ENCODE peak calls at places on chromosomes 4 and X, in ten cellular contexts. One of them, this sample, is unnamed.

GRCh38 chr4:80388284-80388607 is 52.7 kb downstream of the CFAP299 start:
- DNase-seq in fibroblast of mammary gland: no peak
- DNase-seq in coronary artery: no peak
- DNase-seq in dorsolateral prefrontal cortex: no peak
- DNase-seq in stomach: no peak
- DNase-seq in pancreas: peak
- DNase-seq in tibial nerve: no peak
- DNase-seq in astrocyte of the cerebellum: no peak
- DNase-seq in PC-3: no peak
- DNase-seq in choroid plexus epithelial cell: no peak
- DNase-seq in this sample: no peak

GRCh38 chr4:142293536-142293935 is 552.6 kb downstream of the INPP4B start:
- DNase-seq in fibroblast of mammary gland: no peak
- DNase-seq in coronary artery: no peak
- DNase-seq in dorsolateral prefrontal cortex: no peak
- DNase-seq in stomach: no peak
- DNase-seq in pancreas: no peak
- DNase-seq in tibial nerve: no peak
- DNase-seq in astrocyte of the cerebellum: no peak
- DNase-seq in PC-3: peak
- DNase-seq in choroid plexus epithelial cell: peak
- DNase-seq in this sample: no peak

GRCh38 chr4:734075-734474 is 28.4 kb downstream of the PCGF3 start:
- DNase-seq in fibroblast of mammary gland: no peak
- DNase-seq in coronary artery: no peak
- DNase-seq in dorsolateral prefrontal cortex: no peak
- DNase-seq in stomach: no peak
- DNase-seq in pancreas: peak
- DNase-seq in tibial nerve: no peak
- DNase-seq in astrocyte of the cerebellum: no peak
- DNase-seq in PC-3: no peak
- DNase-seq in choroid plexus epithelial cell: no peak
- DNase-seq in this sample: no peak

GRCh38 chrX:149825424-149825823 is 43.7 kb downstream of the MAGEA9 start:
- DNase-seq in fibroblast of mammary gland: peak
- DNase-seq in coronary artery: no peak
- DNase-seq in dorsolateral prefrontal cortex: no peak
- DNase-seq in stomach: no peak
- DNase-seq in pancreas: no peak
- DNase-seq in tibial nerve: no peak
- DNase-seq in astrocyte of the cerebellum: no peak
- DNase-seq in PC-3: peak
- DNase-seq in choroid plexus epithelial cell: peak
- DNase-seq in this sample: no peak

GRCh38 chr4:140252144-140252741 is 98.3 kb upstream of the MAML3 start:
- DNase-seq in fibroblast of mammary gland: no peak
- DNase-seq in coronary artery: no peak
- DNase-seq in dorsolateral prefrontal cortex: no peak
- DNase-seq in stomach: peak
- DNase-seq in pancreas: no peak
- DNase-seq in tibial nerve: no peak
- DNase-seq in astrocyte of the cerebellum: no peak
- DNase-seq in PC-3: peak
- DNase-seq in choroid plexus epithelial cell: peak
- DNase-seq in this sample: peak

GRCh38 chr4:169811476-169811875 is 53.7 kb upstream of the HPF1 start:
- DNase-seq in fibroblast of mammary gland: peak
- DNase-seq in coronary artery: no peak
- DNase-seq in dorsolateral prefrontal cortex: no peak
- DNase-seq in stomach: no peak
- DNase-seq in pancreas: no peak
- DNase-seq in tibial nerve: no peak
- DNase-seq in astrocyte of the cerebellum: no peak
- DNase-seq in PC-3: no peak
- DNase-seq in choroid plexus epithelial cell: no peak
- DNase-seq in this sample: no peak

GRCh38 chr4:89598602-89599001 is 238.4 kb downstream of the SNCA start:
- DNase-seq in fibroblast of mammary gland: peak
- DNase-seq in coronary artery: no peak
- DNase-seq in dorsolateral prefrontal cortex: no peak
- DNase-seq in stomach: no peak
- DNase-seq in pancreas: no peak
- DNase-seq in tibial nerve: no peak
- DNase-seq in astrocyte of the cerebellum: no peak
- DNase-seq in PC-3: peak
- DNase-seq in choroid plexus epithelial cell: peak
- DNase-seq in this sample: no peak

GRCh38 chrX:9340619-9341304 is 124.1 kb upstream of the TBL1X start:
- DNase-seq in fibroblast of mammary gland: peak
- DNase-seq in coronary artery: no peak
- DNase-seq in dorsolateral prefrontal cortex: no peak
- DNase-seq in stomach: peak
- DNase-seq in pancreas: no peak
- DNase-seq in tibial nerve: peak
- DNase-seq in astrocyte of the cerebellum: no peak
- DNase-seq in PC-3: peak
- DNase-seq in choroid plexus epithelial cell: peak
- DNase-seq in this sample: peak

GRCh38 chr4:143407475-143407874 is 70.8 kb downstream of the GAB1 start:
- DNase-seq in fibroblast of mammary gland: no peak
- DNase-seq in coronary artery: no peak
- DNase-seq in dorsolateral prefrontal cortex: no peak
- DNase-seq in stomach: no peak
- DNase-seq in pancreas: no peak
- DNase-seq in tibial nerve: no peak
- DNase-seq in astrocyte of the cerebellum: no peak
- DNase-seq in PC-3: no peak
- DNase-seq in choroid plexus epithelial cell: peak
- DNase-seq in this sample: no peak

GRCh38 chr4:107913283-107913899 is 18.0 kb upstream of the CYP2U1 start:
- DNase-seq in fibroblast of mammary gland: peak
- DNase-seq in coronary artery: no peak
- DNase-seq in dorsolateral prefrontal cortex: no peak
- DNase-seq in stomach: no peak
- DNase-seq in pancreas: no peak
- DNase-seq in tibial nerve: peak
- DNase-seq in astrocyte of the cerebellum: peak
- DNase-seq in PC-3: peak
- DNase-seq in choroid plexus epithelial cell: peak
- DNase-seq in this sample: peak

GRCh38 chr4:147793973-147794690 is 62.2 kb downstream of the ARHGAP10 start:
- DNase-seq in fibroblast of mammary gland: no peak
- DNase-seq in coronary artery: no peak
- DNase-seq in dorsolateral prefrontal cortex: no peak
- DNase-seq in stomach: no peak
- DNase-seq in pancreas: no peak
- DNase-seq in tibial nerve: no peak
- DNase-seq in astrocyte of the cerebellum: no peak
- DNase-seq in PC-3: peak
- DNase-seq in choroid plexus epithelial cell: peak
- DNase-seq in this sample: no peak

GRCh38 chr4:8419222-8420041 is 21.1 kb downstream of the ACOX3 start:
- DNase-seq in fibroblast of mammary gland: peak
- DNase-seq in coronary artery: no peak
- DNase-seq in dorsolateral prefrontal cortex: no peak
- DNase-seq in stomach: no peak
- DNase-seq in pancreas: no peak
- DNase-seq in tibial nerve: no peak
- DNase-seq in astrocyte of the cerebellum: no peak
- DNase-seq in PC-3: no peak
- DNase-seq in choroid plexus epithelial cell: peak
- DNase-seq in this sample: no peak

GRCh38 chr4:132619968-132620367 is 529.1 kb upstream of the PCDH10 start:
- DNase-seq in fibroblast of mammary gland: no peak
- DNase-seq in coronary artery: no peak
- DNase-seq in dorsolateral prefrontal cortex: no peak
- DNase-seq in stomach: no peak
- DNase-seq in pancreas: no peak
- DNase-seq in tibial nerve: no peak
- DNase-seq in astrocyte of the cerebellum: no peak
- DNase-seq in PC-3: no peak
- DNase-seq in choroid plexus epithelial cell: no peak
- DNase-seq in this sample: no peak

GRCh38 chr4:132614682-132615081 is 534.4 kb upstream of the PCDH10 start:
- DNase-seq in fibroblast of mammary gland: no peak
- DNase-seq in coronary artery: no peak
- DNase-seq in dorsolateral prefrontal cortex: no peak
- DNase-seq in stomach: no peak
- DNase-seq in pancreas: no peak
- DNase-seq in tibial nerve: no peak
- DNase-seq in astrocyte of the cerebellum: peak
- DNase-seq in PC-3: no peak
- DNase-seq in choroid plexus epithelial cell: peak
- DNase-seq in this sample: no peak
- TF ChIP-seq CTCF in fibroblast of mammary gland: peak
- TF ChIP-seq CTCF in coronary artery: no peak
- TF ChIP-seq CTCF in dorsolateral prefrontal cortex: peak
- TF ChIP-seq CTCF in stomach: peak
- TF ChIP-seq CTCF in pancreas: no peak
- TF ChIP-seq CTCF in tibial nerve: no peak
- TF ChIP-seq CTCF in astrocyte of the cerebellum: no peak
- TF ChIP-seq CTCF in PC-3: peak
- TF ChIP-seq CTCF in choroid plexus epithelial cell: peak
- TF ChIP-seq CTCF in this sample: peak

GRCh38 chrX:119763836-119764387 is 5.5 kb downstream of the SOWAHD start:
- DNase-seq in fibroblast of mammary gland: no peak
- DNase-seq in coronary artery: no peak
- DNase-seq in dorsolateral prefrontal cortex: no peak
- DNase-seq in stomach: no peak
- DNase-seq in pancreas: no peak
- DNase-seq in tibial nerve: no peak
- DNase-seq in astrocyte of the cerebellum: no peak
- DNase-seq in PC-3: no peak
- DNase-seq in choroid plexus epithelial cell: no peak
- DNase-seq in this sample: no peak
- H3K4me3 ChIP-seq in fibroblast of mammary gland: no peak
- H3K4me3 ChIP-seq in coronary artery: no peak
- H3K4me3 ChIP-seq in dorsolateral prefrontal cortex: no peak
- H3K4me3 ChIP-seq in stomach: no peak
- H3K4me3 ChIP-seq in pancreas: no peak
- H3K4me3 ChIP-seq in tibial nerve: no peak
- H3K4me3 ChIP-seq in astrocyte of the cerebellum: no peak
- H3K4me3 ChIP-seq in PC-3: no peak
- H3K4me3 ChIP-seq in choroid plexus epithelial cell: no peak
- H3K4me3 ChIP-seq in this sample: no peak

DNA sequence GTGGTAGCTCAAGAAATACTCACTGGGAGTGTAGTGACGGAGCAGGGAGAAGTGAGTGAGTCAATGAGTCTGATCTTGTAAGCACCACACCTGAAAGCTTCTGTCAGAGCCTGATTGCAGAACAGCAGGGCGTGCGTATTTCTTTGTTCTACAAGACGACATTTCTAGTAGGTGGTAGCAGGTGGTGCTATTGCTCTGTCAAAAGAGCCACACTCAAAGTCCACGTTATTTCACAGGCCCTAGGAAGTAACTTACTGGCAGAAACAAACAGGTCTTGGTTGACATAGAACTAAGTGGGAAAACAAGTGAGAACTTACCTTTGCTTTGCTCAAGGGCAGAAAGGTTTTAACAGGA is 46.4 kb upstream of the SPRY1 start:
- DNase-seq in fibroblast of mammary gland: peak
- DNase-seq in coronary artery: no peak
- DNase-seq in dorsolateral prefrontal cortex: no peak
- DNase-seq in stomach: peak
- DNase-seq in pancreas: no peak
- DNase-seq in tibial nerve: no peak
- DNase-seq in astrocyte of the cerebellum: no peak
- DNase-seq in PC-3: peak
- DNase-seq in choroid plexus epithelial cell: peak
- DNase-seq in this sample: no peak
- TF ChIP-seq CTCF in fibroblast of mammary gland: no peak
- TF ChIP-seq CTCF in coronary artery: no peak
- TF ChIP-seq CTCF in dorsolateral prefrontal cortex: no peak
- TF ChIP-seq CTCF in stomach: no peak
- TF ChIP-seq CTCF in pancreas: no peak
- TF ChIP-seq CTCF in tibial nerve: no peak
- TF ChIP-seq CTCF in astrocyte of the cerebellum: no peak
- TF ChIP-seq CTCF in PC-3: peak
- TF ChIP-seq CTCF in choroid plexus epithelial cell: peak
- TF ChIP-seq CTCF in this sample: no peak

GRCh38 chr4:59643682-59644081 is 1556.4 kb upstream of the ADGRL3 start:
- DNase-seq in fibroblast of mammary gland: no peak
- DNase-seq in coronary artery: no peak
- DNase-seq in dorsolateral prefrontal cortex: no peak
- DNase-seq in stomach: no peak
- DNase-seq in pancreas: no peak
- DNase-seq in tibial nerve: no peak
- DNase-seq in astrocyte of the cerebellum: no peak
- DNase-seq in PC-3: no peak
- DNase-seq in choroid plexus epithelial cell: no peak
- DNase-seq in this sample: no peak
- H3K4me3 ChIP-seq in fibroblast of mammary gland: no peak
- H3K4me3 ChIP-seq in coronary artery: no peak
- H3K4me3 ChIP-seq in dorsolateral prefrontal cortex: no peak
- H3K4me3 ChIP-seq in stomach: no peak
- H3K4me3 ChIP-seq in pancreas: no peak
- H3K4me3 ChIP-seq in tibial nerve: no peak
- H3K4me3 ChIP-seq in astrocyte of the cerebellum: no peak
- H3K4me3 ChIP-seq in PC-3: no peak
- H3K4me3 ChIP-seq in choroid plexus epithelial cell: no peak
- H3K4me3 ChIP-seq in this sample: no peak

This sample was measured in AG10803.